ENCODE peak calls at places on chromosomes 11 and 22, in six cellular contexts. One of them, this sample, is unnamed.

GRCh38 chr11:1653541-1654387 is 24.2 kb downstream of the KRTAP5-5 start:
- DNase-seq in cardiac muscle cell: no peak
- DNase-seq in WERI-Rb-1: no peak
- DNase-seq in HL-60: no peak
- DNase-seq in tibial artery: peak; percentile 6
- DNase-seq in uterus: peak; percentile 6
- DNase-seq in this sample: no peak

GRCh38 chr11:132187814-132188213 is 817.4 kb downstream of the NTM start:
- DNase-seq in cardiac muscle cell: peak; percentile 2
- DNase-seq in WERI-Rb-1: no peak
- DNase-seq in HL-60: no peak
- DNase-seq in tibial artery: no peak
- DNase-seq in uterus: no peak
- DNase-seq in this sample: no peak

GRCh38 chr11:44112083-44112865 is 16.8 kb downstream of the EXT2 start:
- DNase-seq in cardiac muscle cell: peak; percentile 54
- DNase-seq in WERI-Rb-1: no peak
- DNase-seq in HL-60: no peak
- DNase-seq in tibial artery: no peak
- DNase-seq in uterus: no peak
- DNase-seq in this sample: peak; percentile 37

GRCh38 chr11:62508336-62509058 is 38.1 kb downstream of the AHNAK start:
- DNase-seq in cardiac muscle cell: peak; percentile 49
- DNase-seq in WERI-Rb-1: no peak
- DNase-seq in HL-60: no peak
- DNase-seq in tibial artery: peak; percentile 85
- DNase-seq in uterus: peak; percentile 57
- DNase-seq in this sample: no peak

GRCh38 chr11:35649984-35650383 is 12.6 kb upstream of the TRIM44 start:
- DNase-seq in cardiac muscle cell: peak; percentile 32
- DNase-seq in WERI-Rb-1: no peak
- DNase-seq in HL-60: no peak
- DNase-seq in tibial artery: no peak
- DNase-seq in uterus: no peak
- DNase-seq in this sample: no peak

GRCh38 chr22:25076281-25076680 is 123.4 kb upstream of the CRYBB3 start:
- DNase-seq in cardiac muscle cell: no peak
- DNase-seq in WERI-Rb-1: peak; percentile 56
- DNase-seq in HL-60: no peak
- DNase-seq in tibial artery: no peak
- DNase-seq in uterus: no peak
- DNase-seq in this sample: no peak

GRCh38 chr11:657691-658126 is 20.6 kb downstream of the DRD4 start:
- DNase-seq in cardiac muscle cell: no peak
- DNase-seq in WERI-Rb-1: no peak
- DNase-seq in HL-60: no peak
- DNase-seq in tibial artery: no peak
- DNase-seq in uterus: no peak
- DNase-seq in this sample: no peak

GRCh38 chr11:83249972-83250593 is 36.1 kb downstream of the CCDC90B start:
- DNase-seq in cardiac muscle cell: peak; percentile 69
- DNase-seq in WERI-Rb-1: no peak
- DNase-seq in HL-60: peak; percentile 11
- DNase-seq in tibial artery: no peak
- DNase-seq in uterus: no peak
- DNase-seq in this sample: peak; percentile 16

GRCh38 chr11:57342702-57343101 is 4.5 kb downstream of the P2RX3 start:
- DNase-seq in cardiac muscle cell: no peak
- DNase-seq in WERI-Rb-1: no peak
- DNase-seq in HL-60: no peak
- DNase-seq in tibial artery: no peak
- DNase-seq in uterus: no peak
- DNase-seq in this sample: no peak

GRCh38 chr11:63985812-63986155 is 454 bp upstream of the OTUB1 start:
- DNase-seq in cardiac muscle cell: no peak
- DNase-seq in WERI-Rb-1: no peak
- DNase-seq in HL-60: peak; percentile 68
- DNase-seq in tibial artery: no peak
- DNase-seq in uterus: no peak
- DNase-seq in this sample: no peak

GRCh38 chr11:46315033-46315738 is 32.1 kb upstream of the DGKZ start:
- DNase-seq in cardiac muscle cell: peak; percentile 83
- DNase-seq in WERI-Rb-1: peak; percentile 88
- DNase-seq in HL-60: peak; percentile 75
- DNase-seq in tibial artery: no peak
- DNase-seq in uterus: peak; percentile 58
- DNase-seq in this sample: no peak

GRCh38 chr22:28072066-28072465 is 153.0 kb upstream of the PITPNB start:
- DNase-seq in cardiac muscle cell: no peak
- DNase-seq in WERI-Rb-1: no peak
- DNase-seq in HL-60: no peak
- DNase-seq in tibial artery: no peak
- DNase-seq in uterus: no peak
- DNase-seq in this sample: no peak

GRCh38 chr11:5591613-5592012 is 4.8 kb upstream of the TRIM6 start:
- DNase-seq in cardiac muscle cell: no peak
- DNase-seq in WERI-Rb-1: no peak
- DNase-seq in HL-60: no peak
- DNase-seq in tibial artery: no peak
- DNase-seq in uterus: no peak
- DNase-seq in this sample: no peak

GRCh38 chr22:26435327-26436093 is 6.5 kb downstream of the ASPHD2 start:
- DNase-seq in cardiac muscle cell: no peak
- DNase-seq in WERI-Rb-1: no peak
- DNase-seq in HL-60: peak; percentile 81
- DNase-seq in tibial artery: no peak
- DNase-seq in uterus: no peak
- DNase-seq in this sample: no peak

GRCh38 chr11:46353706-46354105 is 6.4 kb downstream of the DGKZ start:
- DNase-seq in cardiac muscle cell: peak; percentile 21
- DNase-seq in WERI-Rb-1: no peak
- DNase-seq in HL-60: no peak
- DNase-seq in tibial artery: no peak
- DNase-seq in uterus: peak; percentile 50
- DNase-seq in this sample: no peak

GRCh38 chr22:36828815-36829214 is 12.0 kb upstream of the PVALB start:
- DNase-seq in cardiac muscle cell: no peak
- DNase-seq in WERI-Rb-1: no peak
- DNase-seq in HL-60: no peak
- DNase-seq in tibial artery: no peak
- DNase-seq in uterus: no peak
- DNase-seq in this sample: no peak

GRCh38 chr11:45411221-45411946 is 125.2 kb upstream of the SYT13 start:
- DNase-seq in cardiac muscle cell: peak; percentile 58
- DNase-seq in WERI-Rb-1: no peak
- DNase-seq in HL-60: no peak
- DNase-seq in tibial artery: no peak
- DNase-seq in uterus: no peak
- DNase-seq in this sample: no peak

GRCh38 chr11:71499546-71499945 is 27.5 kb upstream of the KRTAP5-7 start:
- DNase-seq in cardiac muscle cell: no peak
- DNase-seq in WERI-Rb-1: no peak
- DNase-seq in HL-60: no peak
- DNase-seq in tibial artery: no peak
- DNase-seq in uterus: no peak
- DNase-seq in this sample: no peak

GRCh38 chr11:76270387-76270786 is 64.1 kb upstream of the WNT11 start:
- DNase-seq in cardiac muscle cell: peak; percentile 49
- DNase-seq in WERI-Rb-1: no peak
- DNase-seq in HL-60: no peak
- DNase-seq in tibial artery: peak; percentile 63
- DNase-seq in uterus: peak; percentile 62
- DNase-seq in this sample: no peak

GRCh38 chr22:26673485-26673884 is 16.1 kb downstream of the MIAT start:
- DNase-seq in cardiac muscle cell: no peak
- DNase-seq in WERI-Rb-1: no peak
- DNase-seq in HL-60: no peak
- DNase-seq in tibial artery: no peak
- DNase-seq in uterus: no peak
- DNase-seq in this sample: no peak

GRCh38 chr11:75261474-75261847 is 20.9 kb downstream of the TPBGL start:
- DNase-seq in cardiac muscle cell: no peak
- DNase-seq in WERI-Rb-1: no peak
- DNase-seq in HL-60: peak; percentile 66
- DNase-seq in tibial artery: peak; percentile 11
- DNase-seq in uterus: no peak
- DNase-seq in this sample: no peak

GRCh38 chr11:61598886-61599868 is 18.3 kb upstream of the SYT7 start:
- DNase-seq in cardiac muscle cell: peak; percentile 86
- DNase-seq in WERI-Rb-1: peak; percentile 39
- DNase-seq in HL-60: no peak
- DNase-seq in tibial artery: no peak
- DNase-seq in uterus: peak; percentile 79
- DNase-seq in this sample: no peak

GRCh38 chr11:61173456-61173855 is 12.2 kb upstream of the VPS37C start:
- DNase-seq in cardiac muscle cell: peak; percentile 26
- DNase-seq in WERI-Rb-1: peak; percentile 35
- DNase-seq in HL-60: peak; percentile 33
- DNase-seq in tibial artery: no peak
- DNase-seq in uterus: no peak
- DNase-seq in this sample: no peak

GRCh38 chr11:69283446-69283845 is 10.5 kb upstream of the MYEOV start:
- DNase-seq in cardiac muscle cell: no peak
- DNase-seq in WERI-Rb-1: no peak
- DNase-seq in HL-60: no peak
- DNase-seq in tibial artery: no peak
- DNase-seq in uterus: no peak
- DNase-seq in this sample: no peak

GRCh38 chr11:3723014-3723708 is 52.0 kb upstream of the CHRNA10 start:
- DNase-seq in cardiac muscle cell: peak; percentile 96
- DNase-seq in WERI-Rb-1: no peak
- DNase-seq in HL-60: peak; percentile 81
- DNase-seq in tibial artery: no peak
- DNase-seq in uterus: no peak
- DNase-seq in this sample: peak; percentile 97

GRCh38 chr11:64094463-64095223 is 58.9 kb downstream of the FLRT1 start:
- DNase-seq in cardiac muscle cell: peak; percentile 66
- DNase-seq in WERI-Rb-1: no peak
- DNase-seq in HL-60: peak; percentile 79
- DNase-seq in tibial artery: no peak
- DNase-seq in uterus: no peak
- DNase-seq in this sample: peak; percentile 11

GRCh38 chr22:48603621-48604320 is 1223.9 kb downstream of the BRD1 start:
- DNase-seq in cardiac muscle cell: no peak
- DNase-seq in WERI-Rb-1: no peak
- DNase-seq in HL-60: no peak
- DNase-seq in tibial artery: no peak
- DNase-seq in uterus: no peak
- DNase-seq in this sample: no peak

GRCh38 chr11:129259950-129260349 is 67.8 kb upstream of the ARHGAP32 start:
- DNase-seq in cardiac muscle cell: peak; percentile 53
- DNase-seq in WERI-Rb-1: no peak
- DNase-seq in HL-60: no peak
- DNase-seq in tibial artery: no peak
- DNase-seq in uterus: no peak
- DNase-seq in this sample: no peak

DNA sequence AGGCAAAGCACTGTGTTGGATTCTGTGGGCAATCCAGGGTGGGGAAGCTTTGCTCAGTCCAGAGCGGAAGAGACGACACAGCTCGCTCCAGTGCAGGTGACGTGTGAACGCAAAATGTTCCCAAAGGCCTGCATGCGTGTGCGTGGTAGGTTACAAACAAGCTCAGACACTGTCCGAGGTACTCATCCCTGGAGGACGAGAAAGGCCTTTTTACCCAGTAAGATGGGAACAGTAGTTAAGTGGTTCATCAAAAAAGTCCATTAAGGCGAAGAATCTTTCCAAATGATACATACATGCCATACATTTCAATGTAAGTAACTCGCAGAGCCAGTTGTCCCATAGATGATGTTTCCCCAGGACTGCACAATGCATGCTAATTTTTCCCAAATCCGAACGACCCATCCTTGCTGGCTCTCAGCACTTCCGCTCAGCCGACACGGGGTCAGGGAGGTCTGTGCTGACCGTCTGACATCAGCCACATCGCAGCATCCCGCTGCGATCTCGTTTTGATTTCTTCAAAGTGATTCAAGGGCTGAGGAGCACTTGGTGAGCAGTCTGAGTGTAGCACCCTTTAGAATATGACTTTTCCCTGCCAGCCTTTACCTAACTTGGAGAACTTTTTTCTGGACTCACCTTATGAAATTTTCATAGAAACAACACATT is 19.0 kb downstream of the B3GAT1 start:
- DNase-seq in cardiac muscle cell: no peak
- DNase-seq in WERI-Rb-1: no peak
- DNase-seq in HL-60: no peak
- DNase-seq in tibial artery: no peak
- DNase-seq in uterus: no peak
- DNase-seq in this sample: no peak
- H3K4me3 ChIP-seq in cardiac muscle cell: no peak overlapping the region
- H3K4me3 ChIP-seq in WERI-Rb-1: no peak overlapping the region
- H3K4me3 ChIP-seq in HL-60: no peak overlapping the region
- H3K4me3 ChIP-seq in tibial artery: no peak overlapping the region
- H3K4me3 ChIP-seq in uterus: no peak overlapping the region
- H3K4me3 ChIP-seq in this sample: no peak overlapping the region

GRCh38 chr22:31947296-31947695 is 3.0 kb downstream of the YWHAH start:
- DNase-seq in cardiac muscle cell: peak; percentile 41
- DNase-seq in WERI-Rb-1: no peak
- DNase-seq in HL-60: peak; percentile 60
- DNase-seq in tibial artery: no peak
- DNase-seq in uterus: no peak
- DNase-seq in this sample: no peak
- TF ChIP-seq CTCF in cardiac muscle cell: peak; percentile 48
- TF ChIP-seq CTCF in WERI-Rb-1: peak; percentile 49
- TF ChIP-seq CTCF in HL-60: peak; percentile 71
- TF ChIP-seq CTCF in tibial artery: peak; percentile 31
- TF ChIP-seq CTCF in uterus: peak; percentile 32
- TF ChIP-seq CTCF in this sample: peak; percentile 28

DNA sequence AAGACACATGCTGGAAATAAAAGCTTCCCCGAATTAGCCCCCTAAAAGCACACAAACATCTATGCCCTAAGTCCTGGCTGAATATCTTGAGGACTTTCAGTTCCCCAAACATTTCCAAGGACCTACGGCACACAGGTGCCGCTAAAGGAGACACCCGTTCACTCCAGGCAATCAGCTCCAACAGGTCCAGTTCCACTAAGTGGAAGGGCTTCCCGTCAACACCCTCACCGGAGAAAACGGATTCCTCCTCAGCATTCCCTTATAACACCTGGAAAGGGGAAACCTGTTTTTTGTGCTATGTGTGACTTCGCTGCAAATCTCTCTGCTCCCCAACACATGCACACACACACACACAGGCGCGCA is 3.9 kb downstream of the TENM4 start:
- DNase-seq in cardiac muscle cell: no peak
- DNase-seq in WERI-Rb-1: no peak
- DNase-seq in HL-60: no peak
- DNase-seq in tibial artery: no peak
- DNase-seq in uterus: no peak
- DNase-seq in this sample: no peak
- H3K4me3 ChIP-seq in cardiac muscle cell: peak overlapping the region; percentile 59
- H3K4me3 ChIP-seq in WERI-Rb-1: peak overlapping the region; percentile 28
- H3K4me3 ChIP-seq in HL-60: no peak overlapping the region
- H3K4me3 ChIP-seq in tibial artery: peak overlapping the region; percentile 67
- H3K4me3 ChIP-seq in uterus: peak overlapping the region; percentile 64
- H3K4me3 ChIP-seq in this sample: peak overlapping the region; percentile 53

DNA sequence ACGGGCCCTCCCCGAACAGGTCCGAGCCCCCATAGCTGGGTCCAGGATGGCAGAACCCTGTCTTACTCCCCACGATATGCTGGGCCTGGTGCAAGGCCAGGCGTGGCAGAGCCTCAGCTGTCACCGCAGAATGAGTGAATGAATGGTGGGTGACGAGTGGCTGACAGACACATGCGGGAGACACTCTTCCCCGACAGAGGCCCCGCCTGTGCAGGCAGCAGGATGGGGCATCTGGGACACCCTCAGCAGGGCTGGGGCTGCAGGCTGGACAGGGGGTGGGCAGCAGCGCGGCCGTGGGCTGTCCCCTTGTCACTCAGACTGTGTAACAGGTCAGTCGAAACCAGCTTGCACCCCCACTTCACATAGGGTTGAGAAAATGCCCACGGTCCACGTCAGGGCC is 18.0 kb downstream of the WNT7B start:
- DNase-seq in cardiac muscle cell: no peak
- DNase-seq in WERI-Rb-1: no peak
- DNase-seq in HL-60: no peak
- DNase-seq in tibial artery: no peak
- DNase-seq in uterus: no peak
- DNase-seq in this sample: no peak
- TF ChIP-seq CTCF in cardiac muscle cell: no peak
- TF ChIP-seq CTCF in WERI-Rb-1: no peak
- TF ChIP-seq CTCF in HL-60: no peak
- TF ChIP-seq CTCF in tibial artery: no peak
- TF ChIP-seq CTCF in uterus: no peak
- TF ChIP-seq CTCF in this sample: no peak